ENCODE peak calls at places on chromosomes 3 and 15, in nine cellular contexts. P, N, Q, X, J, G, D, S and F are unnamed samples.

GRCh38 chr15:48149858-48150257 is 28.2 kb downstream of the MYEF2 start:
- DNase-seq in N (peak; percentile 4), D (peak; percentile 26), P (no peak), J (no peak), S (no peak), X (no peak), G (no peak), Q (no peak), F (no peak)

GRCh38 chr15:47750030-47750739 is 32.9 kb downstream of the SEMA6D start:
- DNase-seq in Q (no peak), P (no peak), S (no peak), J (no peak), G (no peak), N (peak; percentile 66), X (no peak), D (peak; percentile 45), F (no peak)

GRCh38 chr3:135851201-135852061 is 114.1 kb upstream of the PPP2R3A start:
- DNase-seq in N (peak; percentile 1), P (no peak), X (no peak), D (no peak), S (no peak), J (no peak), Q (no peak), G (no peak), F (no peak)

GRCh38 chr15:47806008-47806407 is 88.7 kb downstream of the SEMA6D start:
- DNase-seq in G (no peak), X (no peak), D (no peak), P (no peak), S (no peak), J (no peak), Q (no peak), N (no peak), F (no peak)

GRCh38 chr15:89809093-89809786 is 5.4 kb downstream of the ANPEP start:
- DNase-seq in N (peak; percentile 34), J (no peak), Q (no peak), X (no peak), P (no peak), S (no peak), D (no peak), G (no peak), F (peak; percentile 24)

GRCh38 chr15:60695713-60696522 is 217.0 kb upstream of the ICE2 start:
- DNase-seq in S (no peak), J (no peak), G (no peak), Q (no peak), P (no peak), D (no peak), N (no peak), X (no peak), F (no peak)

GRCh38 chr3:169811606-169812123 is 1.0 kb upstream of the LRRIQ4 start:
- DNase-seq in N (no peak), Q (peak; percentile 47), J (no peak), S (no peak), X (no peak), P (no peak), G (no peak), D (peak; percentile 29), F (no peak)

GRCh38 chr3:160661660-160662059 is 15.3 kb upstream of the ARL14 start:
- DNase-seq in S (no peak), N (no peak), J (no peak), X (peak; percentile 79), G (no peak), D (no peak), Q (no peak), P (no peak), F (no peak)

GRCh38 chr3:149363053-149363452 is 14.4 kb downstream of the TM4SF1 start:
- DNase-seq in D (no peak), P (no peak), S (no peak), J (no peak), N (no peak), G (no peak), X (no peak), Q (no peak), F (no peak)

GRCh38 chr3:45154641-45155147 is 8.5 kb upstream of the CDCP1 start:
- DNase-seq in J (no peak), D (no peak), Q (no peak), X (no peak), G (no peak), N (peak; percentile 75), S (no peak), P (no peak), F (no peak)

GRCh38 chr3:179286331-179286730 is 35.4 kb upstream of the KCNMB3 start:
- DNase-seq in N (no peak), J (no peak), S (no peak), D (no peak), X (peak; percentile 32), P (no peak), Q (no peak), G (no peak), F (no peak)

GRCh38 chr3:57646723-57647122 is 46.2 kb downstream of the DENND6A start:
- DNase-seq in J (no peak), G (no peak), D (no peak), S (peak; percentile 3), Q (no peak), X (no peak), P (no peak), N (peak; percentile 36), F (no peak)

GRCh38 chr3:37453393-37454391 is 279.3 kb upstream of the LRRFIP2 start:
- DNase-seq in N (no peak), X (peak; percentile 69), D (no peak), P (no peak), J (no peak), Q (no peak), S (no peak), G (peak; percentile 58), F (peak; percentile 65)
- TF ChIP-seq CTCF in N (no peak), X (peak; percentile 66), D (no peak), P (no peak), J (no peak), Q (no peak), S (no peak), G (peak; percentile 21), F (peak; percentile 34)

GRCh38 chr15:66841953-66842681 is 140.1 kb downstream of the SMAD6 start:
- DNase-seq in X (peak; percentile 30), J (peak; percentile 38), D (peak; percentile 59), P (no peak), G (peak; percentile 89), N (peak; percentile 75), S (peak; percentile 47), Q (no peak), F (peak; percentile 91)
- TF ChIP-seq CTCF in X (no peak), J (no peak), D (no peak), P (no peak), G (no peak), N (no peak), S (no peak), Q (no peak), F (no peak)

DNA sequence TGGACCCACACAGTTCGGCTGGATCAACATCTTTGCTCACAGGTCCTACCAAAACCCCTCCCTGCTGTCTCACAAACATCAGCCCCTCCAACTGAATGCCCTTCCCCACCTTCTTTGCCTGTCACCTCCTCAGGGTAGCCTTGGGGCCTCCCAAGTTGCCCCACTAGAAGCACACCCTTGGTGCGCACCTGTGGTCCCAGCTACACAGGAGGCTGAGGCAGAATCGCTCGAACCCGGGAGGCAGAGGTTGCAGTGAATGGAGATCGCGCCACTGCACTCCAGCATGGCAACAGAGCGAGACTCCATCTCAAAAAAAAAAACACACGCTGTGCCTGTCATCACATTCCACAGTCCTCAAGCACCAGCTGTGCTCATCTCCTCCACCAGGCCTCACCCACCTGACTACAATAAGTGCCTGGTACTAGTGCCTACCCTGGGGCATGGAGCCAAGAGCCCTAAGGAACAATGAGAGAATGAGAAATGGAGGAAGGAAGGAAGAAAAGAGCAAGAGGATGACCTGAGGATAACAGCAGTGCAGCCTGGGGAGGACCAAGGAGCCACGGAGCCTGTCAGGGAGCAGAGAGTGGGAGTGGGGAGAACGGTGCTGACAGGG is 26.0 kb downstream of the RPN1 start:
- DNase-seq in G (no peak), D (no peak), P (no peak), Q (no peak), J (no peak), S (no peak), X (no peak), N (no peak), F (no peak)
- TF ChIP-seq CTCF in G (no peak), D (no peak), P (no peak), Q (no peak), J (no peak), S (no peak), X (no peak), N (no peak), F (no peak)

DNA sequence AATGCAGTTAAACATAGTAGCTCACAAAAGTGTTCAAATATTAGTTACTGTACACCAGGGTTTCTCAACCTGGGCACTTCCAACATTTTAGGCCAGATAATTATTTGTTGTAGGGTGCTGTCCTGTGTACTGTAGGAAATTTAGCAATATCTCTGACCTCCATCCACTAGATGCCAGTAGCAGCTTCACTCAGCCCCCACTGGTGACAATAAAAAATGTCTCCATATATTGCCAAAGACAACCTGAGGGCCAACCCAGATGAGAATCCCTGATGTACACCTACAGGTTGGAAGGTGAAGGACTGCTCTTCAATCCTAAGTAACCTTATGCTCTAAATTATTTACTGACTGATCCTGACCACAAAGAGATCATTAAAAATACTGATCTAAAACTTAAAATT is 32.4 kb downstream of the DCUN1D1 start:
- DNase-seq in S (peak; percentile 13), D (no peak), N (no peak), G (no peak), P (no peak), Q (peak; percentile 41), J (no peak), X (no peak), F (no peak)
- TF ChIP-seq CTCF in S (peak; percentile 56), D (no peak), N (no peak), G (no peak), P (peak; percentile 25), Q (peak; percentile 68), J (no peak), X (no peak), F (no peak)

GRCh38 chr3:134458451-134458850 is 27.3 kb downstream of the ANAPC13 start:
- DNase-seq in X (no peak), P (no peak), Q (no peak), D (no peak), S (no peak), G (no peak), N (no peak), J (no peak), F (no peak)

GRCh38 chr3:134459506-134460041 is 26.2 kb downstream of the ANAPC13 start:
- DNase-seq in D (no peak), Q (no peak), N (no peak), S (no peak), J (no peak), X (no peak), G (no peak), P (no peak), F (no peak)

GRCh38 chr3:134462236-134463059 is 23.3 kb downstream of the ANAPC13 start:
- DNase-seq in G (no peak), X (no peak), Q (no peak), N (no peak), J (no peak), S (no peak), D (peak; percentile 79), P (no peak), F (no peak)

GRCh38 chr3:134463676-134464611 is 21.8 kb downstream of the ANAPC13 start:
- DNase-seq in D (peak; percentile 100), Q (no peak), J (no peak), X (no peak), S (no peak), N (no peak), G (peak; percentile 69), P (no peak), F (no peak)

DNA sequence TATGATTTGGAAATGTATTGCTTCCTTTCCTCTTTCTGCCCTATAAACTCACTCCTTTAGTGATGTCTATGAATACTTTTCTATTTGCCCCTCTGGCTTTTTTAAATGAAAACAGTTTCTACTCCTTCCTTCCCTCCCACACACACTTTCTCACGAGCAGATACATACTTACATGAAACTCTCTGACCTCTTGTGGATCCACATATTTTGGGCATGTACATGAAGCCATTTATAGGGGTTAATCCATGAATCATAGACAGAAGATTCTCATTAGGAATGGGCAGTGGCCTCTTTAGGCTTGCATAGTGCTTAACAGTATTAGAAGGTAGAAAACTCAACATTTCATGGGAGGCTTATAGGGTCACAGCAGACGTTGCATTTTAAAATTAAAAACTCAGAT is 24.8 kb downstream of the ANAPC13 start:
- DNase-seq in D (peak; percentile 98), S (no peak), Q (no peak), X (no peak), J (no peak), N (no peak), P (no peak), G (no peak), F (no peak)
- TF ChIP-seq CTCF in D (no peak), S (no peak), Q (no peak), X (no peak), J (no peak), N (no peak), P (no peak), G (no peak), F (no peak)